ENCODE peak calls at places on chromosomes 7 and 10, in ten cellular contexts. R, M, N, L, Q, Y, B, G, F and C are unnamed samples.
A peak's percentile ranks its signal among the peaks of the same experiment; 100 is the strongest.

GRCh38 chr7:35647171-35647574 is 47.8 kb downstream of the HERPUD2 start:
- DNase-seq in R (no peak), M (no peak), N (no peak), L (no peak), Q (no peak), Y (no peak), B (no peak), G (no peak), F (no peak), C (no peak)

GRCh38 chr7:44894881-44895600 is 9.7 kb upstream of the PURB start:
- DNase-seq in R (no peak), M (no peak), N (no peak), L (no peak), Q (no peak), Y (no peak), B (no peak), G (no peak), F (no peak), C (no peak)

GRCh38 chr10:86188326-86188725 is 178.3 kb downstream of the GRID1 start:
- DNase-seq in R (no peak), M (peak; percentile 25), N (no peak), L (no peak), Q (no peak), Y (no peak), B (no peak), G (no peak), F (no peak), C (no peak)

GRCh38 chr7:23713285-23714235 is 3.5 kb downstream of the STK31 start:
- DNase-seq in R (peak; percentile 82), M (no peak), N (no peak), L (no peak), Q (no peak), Y (no peak), B (peak; percentile 99), G (no peak), F (peak; percentile 85), C (peak; percentile 88)

GRCh38 chr7:151013728-151014497 is 10.4 kb downstream of the ATG9B start:
- DNase-seq in R (no peak), M (peak; percentile 76), N (no peak), L (peak; percentile 85), Q (no peak), Y (peak; percentile 93), B (no peak), G (peak; percentile 94), F (peak; percentile 82), C (peak; percentile 71)

GRCh38 chr10:98556061-98556460 is 109.3 kb upstream of the HPS1 start:
- DNase-seq in R (no peak), M (no peak), N (no peak), L (no peak), Q (peak; percentile 11), Y (no peak), B (no peak), G (no peak), F (peak; percentile 90), C (peak; percentile 26)

GRCh38 chr10:111785921-111786320 is 397.6 kb downstream of the GPAM start:
- DNase-seq in R (no peak), M (no peak), N (no peak), L (no peak), Q (no peak), Y (no peak), B (no peak), G (no peak), F (no peak), C (no peak)

GRCh38 chr7:65938336-65938895 is 43.6 kb downstream of the GUSB start:
- DNase-seq in R (no peak), M (no peak), N (no peak), L (no peak), Q (no peak), Y (no peak), B (no peak), G (no peak), F (peak; percentile 11), C (peak; percentile 6)

GRCh38 chr7:85776691-85777363 is 590.0 kb upstream of the SEMA3D start:
- DNase-seq in R (no peak), M (no peak), N (no peak), L (no peak), Q (no peak), Y (no peak), B (no peak), G (no peak), F (no peak), C (peak; percentile 71)

GRCh38 chr7:134781171-134781570 is 1.7 kb downstream of the CALD1 start:
- DNase-seq in R (no peak), M (no peak), N (no peak), L (no peak), Q (no peak), Y (no peak), B (no peak), G (no peak), F (peak; percentile 52), C (no peak)

GRCh38 chr7:47361746-47362215 is 220.1 kb downstream of the TNS3 start:
- DNase-seq in R (peak; percentile 95), M (no peak), N (no peak), L (peak; percentile 78), Q (peak; percentile 37), Y (peak; percentile 80), B (peak; percentile 73), G (peak; percentile 18), F (peak; percentile 85), C (peak; percentile 86)

GRCh38 chr7:106056513-106057203 is 55.5 kb downstream of the SYPL1 start:
- DNase-seq in R (no peak), M (peak; percentile 77), N (peak; percentile 81), L (peak; percentile 73), Q (peak; percentile 88), Y (peak; percentile 83), B (peak; percentile 82), G (peak; percentile 90), F (peak; percentile 77), C (peak; percentile 71)

GRCh38 chr7:29038463-29038862 is 80.3 kb upstream of the TRIL start:
- DNase-seq in R (no peak), M (no peak), N (no peak), L (no peak), Q (no peak), Y (no peak), B (no peak), G (no peak), F (peak; percentile 7), C (peak; percentile 22)

GRCh38 chr7:33091111-33091531 is 18.1 kb downstream of the RP9 start:
- DNase-seq in R (peak; percentile 65), M (no peak), N (no peak), L (no peak), Q (no peak), Y (no peak), B (no peak), G (no peak), F (peak; percentile 64), C (peak; percentile 48)

GRCh38 chr10:15558136-15558535 is 161.6 kb downstream of the ITGA8 start:
- DNase-seq in R (no peak), M (no peak), N (no peak), L (no peak), Q (no peak), Y (no peak), B (no peak), G (no peak), F (peak; percentile 97), C (peak; percentile 94)

GRCh38 chr7:14332155-14332554 is 342.7 kb upstream of the ETV1 start:
- DNase-seq in R (peak; percentile 56), M (no peak), N (no peak), L (peak; percentile 63), Q (no peak), Y (no peak), B (no peak), G (no peak), F (no peak), C (peak; percentile 47)

GRCh38 chr7:90816511-90817142 is 220.5 kb downstream of the CDK14 start:
- DNase-seq in R (peak; percentile 84), M (no peak), N (no peak), L (no peak), Q (no peak), Y (no peak), B (peak; percentile 98), G (no peak), F (peak; percentile 98), C (peak; percentile 87)

GRCh38 chr7:42198974-42199668 is 37.9 kb downstream of the GLI3 start:
- DNase-seq in R (no peak), M (no peak), N (no peak), L (no peak), Q (no peak), Y (peak; percentile 2), B (no peak), G (no peak), F (peak; percentile 77), C (peak; percentile 94)

GRCh38 chr10:119197921-119198320 is 9.4 kb upstream of the GRK5 start:
- DNase-seq in R (peak; percentile 41), M (no peak), N (no peak), L (no peak), Q (peak; percentile 60), Y (peak; percentile 24), B (no peak), G (no peak), F (peak; percentile 91), C (peak; percentile 90)